ENCODE peak calls at places on chromosomes 5 and 9, in five cellular contexts. Q is fibroblast of the aortic adventitia; D is activated naive CD8-positive, alpha-beta T cell treated with anti-CD3 and anti-CD28 coated beads, Interleukin-2, amount 50 U/mL, for 24 hours; X is NCI-H2171 treated with DMSO at 0.1 percent for 48 hours; E is NCI-H1092. T is an unnamed sample.

GRCh38 chr5:111389390-111390082 is 122.8 kb downstream of the STARD4 start:
- DNase-seq in Q (peak; percentile 18), D (peak; percentile 3), X (no peak), E (no peak), T (peak; percentile 22)

GRCh38 chr9:111016046-111017026 is 21.9 kb downstream of the LPAR1 start:
- DNase-seq in Q (peak; percentile 93), D (no peak), X (no peak), E (no peak), T (no peak)

GRCh38 chr5:173969167-173970049 is 19.6 kb upstream of the C5orf47 start:
- DNase-seq in Q (peak; percentile 52), D (no peak), X (no peak), E (no peak), T (no peak)

GRCh38 chr5:74866653-74867162 is 521 bp upstream of the FAM169A start:
- DNase-seq in Q (no peak), D (no peak), X (no peak), E (no peak), T (peak; percentile 12)

GRCh38 chr9:135502168-135502872 is 1.8 kb downstream of the MRPS2 start:
- DNase-seq in Q (no peak), D (no peak), X (no peak), E (no peak), T (no peak)

GRCh38 chr9:115494958-115495690 is 377.2 kb upstream of the TNC start:
- DNase-seq in Q (peak; percentile 12), D (no peak), X (peak; percentile 26), E (no peak), T (no peak)

GRCh38 chr5:82150562-82150961 is 127.6 kb downstream of the RPS23 start:
- DNase-seq in Q (no peak), D (no peak), X (no peak), E (peak; percentile 14), T (no peak)

GRCh38 chr9:77457916-77458592 is 190.1 kb downstream of the GNA14 start:
- DNase-seq in Q (peak; percentile 73), D (peak; percentile 60), X (peak; percentile 80), E (peak; percentile 50), T (peak; percentile 71)

GRCh38 chr9:94783121-94783664 is 56.7 kb downstream of the AOPEP start:
- DNase-seq in Q (peak; percentile 92), D (peak; percentile 23), X (peak; percentile 83), E (peak; percentile 82), T (peak; percentile 57)

GRCh38 chr9:107929439-107929838 is 439.9 kb upstream of the KLF4 start:
- DNase-seq in Q (peak; percentile 45), D (no peak), X (no peak), E (peak; percentile 8), T (no peak)

GRCh38 chr5:176401281-176402205 is 13.0 kb downstream of the HIGD2A start:
- DNase-seq in Q (no peak), D (no peak), X (no peak), E (no peak), T (no peak)

GRCh38 chr5:97078958-97079357 is 63.5 kb downstream of the LIX1 start:
- DNase-seq in Q (peak; percentile 49), D (no peak), X (no peak), E (no peak), T (no peak)

GRCh38 chr9:136115206-136115605 is 3.5 kb downstream of the TMEM250 start:
- DNase-seq in Q (no peak), D (no peak), X (no peak), E (no peak), T (no peak)

GRCh38 chr9:106420511-106420944 is 442.4 kb upstream of the ZNF462 start:
- DNase-seq in Q (no peak), D (peak; percentile 3), X (no peak), E (no peak), T (peak; percentile 43)

GRCh38 chr5:33049845-33050244 is 338.7 kb downstream of the NPR3 start:
- DNase-seq in Q (peak; percentile 80), D (no peak), X (no peak), E (no peak), T (no peak)

GRCh38 chr9:110050925-110051355 is 157.0 kb downstream of the C9orf152 start:
- DNase-seq in Q (peak; percentile 92), D (no peak), X (no peak), E (no peak), T (peak; percentile 31)

GRCh38 chr9:88168564-88168963 is 30.3 kb upstream of the SPATA31C2 start:
- DNase-seq in Q (no peak), D (no peak), X (no peak), E (no peak), T (no peak)

GRCh38 chr5:75037106-75037505 is 15.3 kb downstream of the GCNT4 start:
- DNase-seq in Q (peak; percentile 45), D (peak; percentile 33), X (no peak), E (no peak), T (peak; percentile 57)

GRCh38 chr5:8848362-8848761 is 697.5 kb downstream of the SEMA5A start:
- DNase-seq in Q (no peak), D (no peak), X (no peak), E (no peak), T (no peak)

GRCh38 chr9:112333639-112334318 is 360 bp upstream of the PTBP3 start:
- DNase-seq in Q (peak; percentile 92), D (peak; percentile 95), X (peak; percentile 92), E (peak; percentile 95), T (peak; percentile 94)

GRCh38 chr5:173954671-173955605 is 34.0 kb upstream of the C5orf47 start:
- DNase-seq in Q (peak; percentile 13), D (no peak), X (no peak), E (no peak), T (no peak)

GRCh38 chr9:136245194-136246150 is at the start of gene QSOX2:
- DNase-seq in Q (peak; percentile 76), D (peak; percentile 86), X (peak; percentile 88), E (peak; percentile 66), T (peak; percentile 86)

T was measured in activated CD8-positive, alpha-beta T cell treated with anti-CD3 and anti-CD28 coated beads for 36 hours.